ENCODE peak calls at places on chromosome X, in five cellular contexts. One of them, this sample, is unnamed.

GRCh38 chrX:119004920-119005524 is 30.6 kb downstream of the LONRF3 start:
- DNase-seq in adipocyte: peak; percentile 59
- DNase-seq in small intestine: peak; percentile 32
- DNase-seq in RWPE1: peak; percentile 25
- DNase-seq in non-pigmented ciliary epithelial cell: no peak
- DNase-seq in this sample: peak; percentile 62

GRCh38 chrX:86148024-86148511 is at the start of gene DACH2:
- DNase-seq in adipocyte: peak; percentile 66
- DNase-seq in non-pigmented ciliary epithelial cell: no peak
- DNase-seq in RWPE1: peak; percentile 60
- DNase-seq in small intestine: peak; percentile 36
- DNase-seq in this sample: peak; percentile 64

GRCh38 chrX:13571136-13571535 is 1.7 kb downstream of the EGFL6 start:
- DNase-seq in RWPE1: no peak
- DNase-seq in non-pigmented ciliary epithelial cell: no peak
- DNase-seq in small intestine: no peak
- DNase-seq in adipocyte: peak; percentile 34
- DNase-seq in this sample: no peak

GRCh38 chrX:94058728-94059382 is 384.8 kb downstream of the FAM133A start:
- DNase-seq in adipocyte: peak; percentile 16
- DNase-seq in RWPE1: peak; percentile 3
- DNase-seq in non-pigmented ciliary epithelial cell: no peak
- DNase-seq in small intestine: no peak
- DNase-seq in this sample: peak; percentile 6

GRCh38 chrX:22109442-22109841 is 77.3 kb downstream of the PHEX start:
- DNase-seq in small intestine: no peak
- DNase-seq in non-pigmented ciliary epithelial cell: no peak
- DNase-seq in RWPE1: peak; percentile 36
- DNase-seq in adipocyte: no peak
- DNase-seq in this sample: no peak

GRCh38 chrX:94178145-94178790 is 504.3 kb downstream of the FAM133A start:
- DNase-seq in non-pigmented ciliary epithelial cell: no peak
- DNase-seq in RWPE1: peak; percentile 27
- DNase-seq in adipocyte: no peak
- DNase-seq in small intestine: no peak
- DNase-seq in this sample: no peak

GRCh38 chrX:40544343-40545250 is 36.2 kb upstream of the ATP6AP2 start:
- DNase-seq in adipocyte: peak; percentile 9
- DNase-seq in RWPE1: no peak
- DNase-seq in small intestine: no peak
- DNase-seq in non-pigmented ciliary epithelial cell: no peak
- DNase-seq in this sample: no peak

GRCh38 chrX:154417157-154417556 is 5.8 kb downstream of the TAFAZZIN start:
- DNase-seq in RWPE1: no peak
- DNase-seq in non-pigmented ciliary epithelial cell: no peak
- DNase-seq in adipocyte: no peak
- DNase-seq in small intestine: no peak
- DNase-seq in this sample: no peak

GRCh38 chrX:140733766-140734342 is 24.3 kb downstream of the LINC00632 start:
- DNase-seq in RWPE1: peak; percentile 20
- DNase-seq in non-pigmented ciliary epithelial cell: no peak
- DNase-seq in small intestine: peak; percentile 7
- DNase-seq in adipocyte: peak; percentile 79
- DNase-seq in this sample: peak; percentile 38

GRCh38 chrX:39688576-39689373 is 409.0 kb downstream of the BCOR start:
- DNase-seq in non-pigmented ciliary epithelial cell: no peak
- DNase-seq in adipocyte: peak; percentile 70
- DNase-seq in small intestine: peak; percentile 78
- DNase-seq in RWPE1: peak; percentile 35
- DNase-seq in this sample: peak; percentile 41

GRCh38 chrX:141642979-141643378 is 53.5 kb downstream of the SPANXA2 start:
- DNase-seq in non-pigmented ciliary epithelial cell: no peak
- DNase-seq in RWPE1: no peak
- DNase-seq in adipocyte: peak; percentile 60
- DNase-seq in small intestine: no peak
- DNase-seq in this sample: no peak

GRCh38 chrX:136209016-136209738 is 42.0 kb downstream of the MAP7D3 start:
- DNase-seq in small intestine: peak; percentile 46
- DNase-seq in adipocyte: peak; percentile 57
- DNase-seq in RWPE1: no peak
- DNase-seq in non-pigmented ciliary epithelial cell: no peak
- DNase-seq in this sample: peak; percentile 57

GRCh38 chrX:9576059-9576458 is 111.2 kb downstream of the TBL1X start:
- DNase-seq in non-pigmented ciliary epithelial cell: no peak
- DNase-seq in adipocyte: no peak
- DNase-seq in RWPE1: no peak
- DNase-seq in small intestine: no peak
- DNase-seq in this sample: no peak

GRCh38 chrX:97397371-97397770 is 513.7 kb downstream of the RPA4 start:
- DNase-seq in RWPE1: no peak
- DNase-seq in small intestine: no peak
- DNase-seq in adipocyte: no peak
- DNase-seq in non-pigmented ciliary epithelial cell: no peak
- DNase-seq in this sample: no peak

GRCh38 chrX:135185795-135186443 is 14.7 kb upstream of the CT55 start:
- DNase-seq in non-pigmented ciliary epithelial cell: peak; percentile 24
- DNase-seq in RWPE1: peak; percentile 37
- DNase-seq in small intestine: peak; percentile 44
- DNase-seq in adipocyte: peak; percentile 62
- DNase-seq in this sample: peak; percentile 48

GRCh38 chrX:12403474-12404082 is 265.3 kb downstream of the FRMPD4 start:
- DNase-seq in RWPE1: no peak
- DNase-seq in adipocyte: no peak
- DNase-seq in non-pigmented ciliary epithelial cell: no peak
- DNase-seq in small intestine: no peak
- DNase-seq in this sample: no peak

GRCh38 chrX:57906790-57907189 is 3.5 kb downstream of the ZXDA start:
- DNase-seq in non-pigmented ciliary epithelial cell: peak; percentile 18
- DNase-seq in RWPE1: no peak
- DNase-seq in small intestine: no peak
- DNase-seq in adipocyte: peak; percentile 66
- DNase-seq in this sample: no peak

GRCh38 chrX:139851730-139852129 is 81.1 kb downstream of the ATP11C start:
- DNase-seq in RWPE1: no peak
- DNase-seq in adipocyte: no peak
- DNase-seq in non-pigmented ciliary epithelial cell: no peak
- DNase-seq in small intestine: no peak
- DNase-seq in this sample: no peak

GRCh38 chrX:153641575-153642312 is 5.3 kb upstream of the DUSP9 start:
- DNase-seq in small intestine: no peak
- DNase-seq in non-pigmented ciliary epithelial cell: no peak
- DNase-seq in adipocyte: no peak
- DNase-seq in RWPE1: no peak
- DNase-seq in this sample: no peak

GRCh38 chrX:106606583-106606982 is 5.2 kb upstream of the RADX start:
- DNase-seq in non-pigmented ciliary epithelial cell: no peak
- DNase-seq in adipocyte: no peak
- DNase-seq in RWPE1: no peak
- DNase-seq in small intestine: no peak
- DNase-seq in this sample: no peak

GRCh38 chrX:80423744-80424143 is 3.5 kb downstream of the TENT5D start:
- DNase-seq in adipocyte: no peak
- DNase-seq in non-pigmented ciliary epithelial cell: no peak
- DNase-seq in RWPE1: no peak
- DNase-seq in small intestine: no peak
- DNase-seq in this sample: no peak

GRCh38 chrX:48511561-48511960 is 2.8 kb downstream of the PORCN start:
- DNase-seq in non-pigmented ciliary epithelial cell: no peak
- DNase-seq in adipocyte: peak; percentile 44
- DNase-seq in small intestine: no peak
- DNase-seq in RWPE1: no peak
- DNase-seq in this sample: no peak

GRCh38 chrX:9829308-9830267 is 43.4 kb downstream of the SHROOM2 start:
- DNase-seq in RWPE1: peak; percentile 73
- DNase-seq in small intestine: no peak
- DNase-seq in non-pigmented ciliary epithelial cell: peak; percentile 49
- DNase-seq in adipocyte: no peak
- DNase-seq in this sample: peak; percentile 62

GRCh38 chrX:2933125-2933900 is 4.2 kb upstream of the ARSD start:
- DNase-seq in adipocyte: no peak
- DNase-seq in non-pigmented ciliary epithelial cell: no peak
- DNase-seq in RWPE1: no peak
- DNase-seq in small intestine: peak; percentile 35
- DNase-seq in this sample: no peak

GRCh38 chrX:29478336-29479069 is 736.9 kb upstream of the MAGEB2 start:
- DNase-seq in adipocyte: peak; percentile 21
- DNase-seq in small intestine: no peak
- DNase-seq in RWPE1: peak; percentile 6
- DNase-seq in non-pigmented ciliary epithelial cell: no peak
- DNase-seq in this sample: peak; percentile 57

GRCh38 chrX:72305286-72306084 is at the start of gene CITED1:
- DNase-seq in small intestine: no peak
- DNase-seq in RWPE1: no peak
- DNase-seq in non-pigmented ciliary epithelial cell: no peak
- DNase-seq in adipocyte: peak; percentile 27
- DNase-seq in this sample: peak; percentile 40

GRCh38 chrX:65451663-65452062 is 82.9 kb downstream of the LAS1L start:
- DNase-seq in adipocyte: peak; percentile 48
- DNase-seq in non-pigmented ciliary epithelial cell: peak; percentile 4
- DNase-seq in RWPE1: peak; percentile 0
- DNase-seq in small intestine: peak; percentile 27
- DNase-seq in this sample: peak; percentile 46

GRCh38 chrX:17412692-17413091 is 37.7 kb downstream of the NHS start:
- DNase-seq in RWPE1: peak; percentile 46
- DNase-seq in small intestine: no peak
- DNase-seq in non-pigmented ciliary epithelial cell: no peak
- DNase-seq in adipocyte: peak; percentile 49
- DNase-seq in this sample: no peak

GRCh38 chrX:109475174-109475891 is 6.6 kb downstream of the GUCY2F start:
- DNase-seq in RWPE1: peak; percentile 21
- DNase-seq in adipocyte: peak; percentile 64
- DNase-seq in small intestine: peak; percentile 19
- DNase-seq in non-pigmented ciliary epithelial cell: no peak
- DNase-seq in this sample: no peak

GRCh38 chrX:133698298-133698697 is 283.0 kb upstream of the GPC4 start:
- DNase-seq in small intestine: peak; percentile 19
- DNase-seq in RWPE1: peak; percentile 1
- DNase-seq in non-pigmented ciliary epithelial cell: no peak
- DNase-seq in adipocyte: peak; percentile 65
- DNase-seq in this sample: no peak

GRCh38 chrX:150355898-150356297 is 7.2 kb upstream of the MAMLD1 start:
- DNase-seq in adipocyte: no peak
- DNase-seq in small intestine: no peak
- DNase-seq in RWPE1: no peak
- DNase-seq in non-pigmented ciliary epithelial cell: no peak
- DNase-seq in this sample: no peak

GRCh38 chrX:44310227-44310626 is 33.2 kb downstream of the EFHC2 start:
- DNase-seq in RWPE1: no peak
- DNase-seq in adipocyte: no peak
- DNase-seq in small intestine: no peak
- DNase-seq in non-pigmented ciliary epithelial cell: no peak
- DNase-seq in this sample: no peak

GRCh38 chrX:135707880-135708279 is 5.6 kb upstream of the CT45A1 start:
- DNase-seq in small intestine: no peak
- DNase-seq in non-pigmented ciliary epithelial cell: no peak
- DNase-seq in RWPE1: no peak
- DNase-seq in adipocyte: no peak
- DNase-seq in this sample: peak; percentile 40

GRCh38 chrX:102899940-102900916 is 36.8 kb upstream of the RAB40AL start:
- DNase-seq in adipocyte: peak; percentile 76
- DNase-seq in non-pigmented ciliary epithelial cell: peak; percentile 24
- DNase-seq in RWPE1: peak; percentile 3
- DNase-seq in small intestine: peak; percentile 46
- DNase-seq in this sample: peak; percentile 13

GRCh38 chrX:144214651-144215050 is 330.8 kb downstream of the UBE2NL start:
- DNase-seq in non-pigmented ciliary epithelial cell: no peak
- DNase-seq in adipocyte: no peak
- DNase-seq in small intestine: no peak
- DNase-seq in RWPE1: no peak
- DNase-seq in this sample: no peak

GRCh38 chrX:2500681-2501151 is at the start of the genes DHRSX and ZBED1:
- DNase-seq in non-pigmented ciliary epithelial cell: no peak
- DNase-seq in adipocyte: peak; percentile 69
- DNase-seq in RWPE1: peak; percentile 27
- DNase-seq in small intestine: peak; percentile 27
- DNase-seq in this sample: peak; percentile 91

GRCh38 chrX:120236676-120237460 is 13.7 kb upstream of the ZBTB33 start:
- DNase-seq in small intestine: no peak
- DNase-seq in non-pigmented ciliary epithelial cell: no peak
- DNase-seq in adipocyte: no peak
- DNase-seq in RWPE1: no peak
- DNase-seq in this sample: no peak

GRCh38 chrX:11059923-11060322 is 51.2 kb upstream of the HCCS start:
- DNase-seq in non-pigmented ciliary epithelial cell: no peak
- DNase-seq in adipocyte: no peak
- DNase-seq in RWPE1: peak; percentile 64
- DNase-seq in small intestine: no peak
- DNase-seq in this sample: no peak

This sample was measured in GM13976.